ENCODE peak calls at places on chromosomes 6 and 20, in eight cellular contexts. I is mammary epithelial cell, J is PC-9, X is mesendoderm, B is OCI-LY7, O is dorsolateral prefrontal cortex, Q is right lobe of liver, E is substantia nigra. L is an unnamed sample.

GRCh38 chr6:14276667-14277404 is 159.3 kb downstream of the CD83 start:
- DNase-seq in E (no peak), J (no peak), B (peak; percentile 89), I (no peak), Q (no peak), O (no peak), X (no peak), L (no peak)

GRCh38 chr6:135871878-135872277 is 20.4 kb downstream of the PDE7B start:
- DNase-seq in I (no peak), B (no peak), Q (no peak), O (no peak), J (no peak), E (no peak), X (peak; percentile 22), L (no peak)

GRCh38 chr20:54345301-54345724 is 130.1 kb upstream of the DOK5 start:
- DNase-seq in I (peak; percentile 25), Q (no peak), J (peak; percentile 15), O (no peak), E (no peak), B (no peak), X (no peak), L (no peak)

GRCh38 chr6:98832282-98833100 is 1.9 kb upstream of the POU3F2 start:
- DNase-seq in X (no peak), O (peak; percentile 78), B (no peak), E (peak; percentile 29), Q (no peak), J (no peak), I (peak; percentile 76), L (peak; percentile 74)

GRCh38 chr6:170085475-170086401 is 205.1 kb downstream of the DLL1 start:
- DNase-seq in B (no peak), E (no peak), J (no peak), O (no peak), I (no peak), Q (peak; percentile 24), X (no peak), L (no peak)

GRCh38 chr20:54122681-54123586 is 50.9 kb downstream of the CYP24A1 start:
- DNase-seq in X (no peak), J (no peak), B (no peak), Q (no peak), O (no peak), E (no peak), I (no peak), L (no peak)

GRCh38 chr6:45971287-45971686 is 44.4 kb downstream of the CLIC5 start:
- DNase-seq in X (no peak), B (no peak), E (no peak), O (no peak), I (no peak), Q (no peak), J (no peak), L (no peak)

GRCh38 chr6:5998741-5999687 is 7.7 kb downstream of the NRN1 start:
- DNase-seq in B (no peak), I (no peak), X (peak; percentile 65), E (no peak), J (no peak), O (peak; percentile 56), Q (peak; percentile 50), L (no peak)

GRCh38 chr6:122068291-122068769 is 331.1 kb upstream of the HSF2 start:
- DNase-seq in O (no peak), J (no peak), X (no peak), Q (no peak), E (no peak), B (no peak), I (no peak), L (no peak)

GRCh38 chr20:50427740-50428462 is 82.3 kb upstream of the PTPN1 start:
- DNase-seq in E (no peak), O (no peak), X (no peak), I (peak; percentile 72), B (no peak), J (no peak), Q (no peak), L (no peak)

GRCh38 chr6:28225056-28225834 is at the start of gene ZSCAN9:
- DNase-seq in Q (peak; percentile 83), I (peak; percentile 91), J (peak; percentile 87), O (peak; percentile 85), B (peak; percentile 76), E (peak; percentile 28), X (peak; percentile 92), L (no peak)

GRCh38 chr6:149026530-149026942 is 279.7 kb downstream of the UST start:
- DNase-seq in O (no peak), Q (no peak), X (peak; percentile 79), E (no peak), I (peak; percentile 68), J (no peak), B (peak; percentile 74), L (peak; percentile 26)

GRCh38 chr6:1070085-1070521 is 241.8 kb upstream of the FOXQ1 start:
- DNase-seq in B (no peak), I (no peak), E (no peak), X (peak; percentile 61), J (no peak), Q (no peak), O (no peak), L (no peak)

GRCh38 chr20:19828233-19828632 is 70.2 kb downstream of the RIN2 start:
- DNase-seq in E (no peak), B (peak; percentile 23), I (peak; percentile 78), J (peak; percentile 13), Q (no peak), X (no peak), O (no peak), L (no peak)

GRCh38 chr6:144265061-144265357 is 20.1 kb upstream of the UTRN start:
- DNase-seq in E (no peak), X (peak; percentile 92), O (no peak), Q (no peak), I (no peak), B (no peak), J (no peak), L (no peak)

GRCh38 chr20:32906200-32906599 is 47.5 kb downstream of the EFCAB8 start:
- DNase-seq in J (no peak), B (no peak), I (no peak), O (no peak), Q (no peak), E (no peak), X (peak; percentile 30), L (no peak)

GRCh38 chr6:10230533-10230932 is 184.3 kb downstream of the TFAP2A start:
- DNase-seq in B (no peak), Q (no peak), E (no peak), X (no peak), I (no peak), J (no peak), O (no peak), L (no peak)

GRCh38 chr6:18561006-18561750 is 174.0 kb downstream of the RNF144B start:
- DNase-seq in Q (no peak), I (no peak), X (no peak), J (no peak), E (no peak), B (no peak), O (no peak), L (no peak)

GRCh38 chr6:105810105-105810921 is 275.8 kb upstream of the PRDM1 start:
- DNase-seq in E (no peak), J (peak; percentile 73), Q (no peak), O (peak; percentile 39), B (no peak), I (peak; percentile 93), X (peak; percentile 93), L (peak; percentile 51)

GRCh38 chr6:96304997-96305396 is 216.6 kb upstream of the UFL1 start:
- DNase-seq in E (no peak), J (no peak), Q (no peak), X (no peak), B (no peak), I (no peak), O (no peak), L (peak; percentile 64)

GRCh38 chr6:96301023-96301422 is 220.6 kb upstream of the UFL1 start:
- DNase-seq in O (no peak), X (peak; percentile 28), J (no peak), Q (no peak), E (no peak), I (no peak), B (no peak), L (no peak)

GRCh38 chr6:96302991-96303390 is 218.6 kb upstream of the UFL1 start:
- DNase-seq in Q (no peak), O (no peak), B (no peak), E (no peak), I (no peak), X (no peak), J (no peak), L (no peak)

GRCh38 chr6:96301781-96302180 is 219.8 kb upstream of the UFL1 start:
- DNase-seq in Q (no peak), X (peak; percentile 29), I (peak; percentile 20), O (no peak), J (no peak), B (no peak), E (no peak), L (no peak)

GRCh38 chr6:96299525-96299924 is 222.1 kb upstream of the UFL1 start:
- DNase-seq in E (no peak), O (no peak), B (no peak), X (no peak), Q (no peak), J (peak; percentile 1), I (no peak), L (no peak)
- H3K27ac ChIP-seq in E (no peak overlapping the region), O (no peak overlapping the region), B (no peak overlapping the region), X (no peak overlapping the region), Q (no peak overlapping the region), J (no peak overlapping the region), I (no peak overlapping the region), L (no peak overlapping the region)

GRCh38 chr6:40391851-40392595 is 195.1 kb downstream of the LRFN2 start:
- DNase-seq in X (no peak), B (no peak), E (no peak), I (no peak), Q (no peak), J (no peak), O (no peak), L (no peak)
- H3K27ac ChIP-seq in X (no peak overlapping the region), B (no peak overlapping the region), E (no peak overlapping the region), I (no peak overlapping the region), Q (no peak overlapping the region), J (no peak overlapping the region), O (no peak overlapping the region), L (no peak overlapping the region)

GRCh38 chr20:36496707-36497669 is 44.3 kb upstream of the MYL9 start:
- DNase-seq in O (no peak), I (no peak), E (no peak), J (no peak), B (no peak), X (no peak), Q (peak; percentile 84), L (no peak)
- H3K27ac ChIP-seq in O (no peak overlapping the region), I (no peak overlapping the region), E (no peak overlapping the region), J (no peak overlapping the region), B (no peak overlapping the region), X (no peak overlapping the region), Q (no peak overlapping the region), L (no peak overlapping the region)

DNA sequence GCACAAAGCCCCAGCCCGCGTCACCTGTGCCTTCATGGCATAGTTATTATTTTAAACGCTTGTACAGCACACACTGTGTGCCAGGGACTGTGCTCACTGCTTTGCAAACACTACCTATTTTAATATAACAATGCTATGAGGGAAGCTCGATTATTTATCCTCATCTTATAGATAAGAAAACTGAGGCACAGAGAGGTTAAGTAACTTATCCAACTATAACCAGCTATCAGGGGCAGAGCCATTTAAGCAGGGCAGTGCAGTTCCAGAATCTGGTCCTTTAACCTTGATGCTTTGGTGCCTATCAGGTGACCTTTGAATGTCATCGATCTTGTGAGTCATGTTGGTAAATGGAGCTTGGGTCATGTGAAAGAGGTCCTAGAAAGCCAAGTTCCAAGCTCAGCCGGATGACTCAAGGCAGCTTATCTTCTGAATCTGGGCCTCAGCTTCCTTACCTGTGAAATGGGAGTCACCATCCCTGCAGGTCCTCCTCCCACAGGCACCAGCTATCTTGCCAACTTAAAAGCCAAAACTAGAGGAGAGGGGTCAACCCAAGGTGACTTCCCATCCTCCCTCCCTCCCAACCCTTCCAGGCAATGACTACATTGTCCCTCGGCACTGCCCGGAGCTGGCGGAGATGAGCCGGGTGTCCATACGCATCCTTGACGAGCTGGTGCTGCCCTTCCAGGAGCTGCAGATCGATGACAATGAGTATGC is 56.4 kb upstream of the TTPAL start:
- DNase-seq in I (no peak), J (no peak), X (no peak), E (no peak), B (no peak), Q (peak; percentile 67), O (no peak), L (no peak)
- H3K27ac ChIP-seq in I (no peak overlapping the region), J (no peak overlapping the region), X (no peak overlapping the region), E (no peak overlapping the region), B (no peak overlapping the region), Q (peak overlapping the region; percentile 28), O (no peak overlapping the region), L (no peak overlapping the region)